ENCODE peak calls at places on chromosomes 6 and 20, in five cellular contexts. H is H1, Q is H9, G is mesenchymal stem cell, A is trophoblast cell. L is an unnamed sample.

GRCh38 chr20:49979030-49979832 is 3.5 kb upstream of the SNAI1 start:
- DNase-seq in H (peak), A (no peak), Q (peak), G (peak), L (peak)

GRCh38 chr6:54266400-54266923 is 41.8 kb upstream of the TINAG start:
- DNase-seq in G (no peak), H (no peak), Q (peak), A (no peak), L (no peak)

GRCh38 chr20:35627121-35627520 is 11.5 kb downstream of the SPAG4 start:
- DNase-seq in A (no peak), H (no peak), G (no peak), Q (no peak), L (no peak)

GRCh38 chr20:25485872-25486271 is 78.4 kb downstream of the GINS1 start:
- DNase-seq in H (no peak), G (no peak), A (no peak), Q (no peak), L (no peak)

GRCh38 chr6:26311012-26311384 is 54.0 kb upstream of the BTN3A2 start:
- DNase-seq in Q (no peak), H (peak), G (peak), A (no peak), L (no peak)

GRCh38 chr6:19866900-19867627 is 29.9 kb downstream of the ID4 start:
- DNase-seq in A (no peak), G (peak), Q (no peak), H (no peak), L (no peak)

GRCh38 chr6:157834549-157834948 is 11.5 kb downstream of the SNX9 start:
- DNase-seq in H (no peak), Q (no peak), G (no peak), A (no peak), L (no peak)

GRCh38 chr6:150717419-150717818 is 117.7 kb downstream of the PLEKHG1 start:
- DNase-seq in G (no peak), A (peak), Q (peak), H (no peak), L (no peak)

GRCh38 chr6:36052092-36052491 is 24.5 kb downstream of the MAPK14 start:
- DNase-seq in H (no peak), Q (no peak), G (no peak), A (no peak), L (no peak)

GRCh38 chr6:137357948-137358266 is 136.3 kb downstream of the OLIG3 start:
- DNase-seq in Q (no peak), H (no peak), G (no peak), A (no peak), L (no peak)

GRCh38 chr6:127177030-127177928 is 58.8 kb downstream of the RSPO3 start:
- DNase-seq in A (no peak), Q (no peak), G (peak), H (no peak), L (no peak)

GRCh38 chr6:110414669-110415296 is 592 bp downstream of the DDO start:
- DNase-seq in G (no peak), H (no peak), A (no peak), Q (no peak), L (no peak)

GRCh38 chr6:5736016-5736738 is 270.5 kb downstream of the NRN1 start:
- DNase-seq in Q (no peak), G (no peak), H (no peak), A (no peak), L (no peak)

GRCh38 chr6:71745525-71745924 is 140.8 kb upstream of the RIMS1 start:
- DNase-seq in Q (peak), G (no peak), H (no peak), A (no peak), L (no peak)

GRCh38 chr6:125154184-125155135 is 887 bp downstream of the TPD52L1 start:
- DNase-seq in G (peak), A (peak), Q (peak), H (peak), L (peak)

GRCh38 chr20:48180637-48181036 is 395.4 kb upstream of the SULF2 start:
- DNase-seq in H (no peak), G (peak), Q (no peak), A (no peak), L (no peak)

GRCh38 chr20:1874534-1875168 is 20.6 kb upstream of the SIRPA start:
- DNase-seq in A (no peak), G (no peak), Q (no peak), H (no peak), L (no peak)

GRCh38 chr20:676315-676937 is 824 bp upstream of the SCRT2 start:
- DNase-seq in Q (no peak), G (no peak), H (peak), A (no peak), L (no peak)

GRCh38 chr20:53103124-53103523 is 131.0 kb downstream of the TSHZ2 start:
- DNase-seq in A (no peak), H (no peak), Q (no peak), G (no peak), L (no peak)

GRCh38 chr20:62726276-62726675 is 17.6 kb downstream of the NTSR1 start:
- DNase-seq in G (no peak), A (no peak), H (no peak), Q (no peak), L (no peak)
- H4K91ac ChIP-seq in G (no peak), A (no peak), H (no peak), Q (no peak), L (no peak)

DNA sequence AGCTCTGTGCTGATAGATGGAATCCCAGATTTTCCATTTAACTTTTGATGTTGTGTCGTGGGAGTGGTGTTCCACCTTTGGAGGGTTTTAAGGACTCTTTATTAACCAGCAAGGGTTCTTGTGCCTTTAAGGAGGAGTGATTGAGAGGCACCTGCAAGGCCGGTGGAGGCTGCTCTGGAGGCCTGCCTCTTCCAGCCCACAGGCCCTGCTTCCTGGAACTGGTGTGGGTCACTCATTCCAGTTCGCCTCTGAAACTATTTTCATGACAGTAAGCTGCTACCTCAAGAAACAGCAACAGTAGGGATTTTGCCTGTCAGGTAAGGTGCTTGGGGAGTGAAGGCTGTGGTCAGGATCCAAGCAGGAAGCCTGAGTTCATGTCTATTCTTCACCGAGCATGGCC is 58.8 kb upstream of the APCDD1L start:
- DNase-seq in A (no peak), G (no peak), Q (no peak), H (no peak), L (no peak)
- H2BK12ac ChIP-seq in A (no peak), G (no peak), Q (no peak), H (no peak), L (no peak)

DNA sequence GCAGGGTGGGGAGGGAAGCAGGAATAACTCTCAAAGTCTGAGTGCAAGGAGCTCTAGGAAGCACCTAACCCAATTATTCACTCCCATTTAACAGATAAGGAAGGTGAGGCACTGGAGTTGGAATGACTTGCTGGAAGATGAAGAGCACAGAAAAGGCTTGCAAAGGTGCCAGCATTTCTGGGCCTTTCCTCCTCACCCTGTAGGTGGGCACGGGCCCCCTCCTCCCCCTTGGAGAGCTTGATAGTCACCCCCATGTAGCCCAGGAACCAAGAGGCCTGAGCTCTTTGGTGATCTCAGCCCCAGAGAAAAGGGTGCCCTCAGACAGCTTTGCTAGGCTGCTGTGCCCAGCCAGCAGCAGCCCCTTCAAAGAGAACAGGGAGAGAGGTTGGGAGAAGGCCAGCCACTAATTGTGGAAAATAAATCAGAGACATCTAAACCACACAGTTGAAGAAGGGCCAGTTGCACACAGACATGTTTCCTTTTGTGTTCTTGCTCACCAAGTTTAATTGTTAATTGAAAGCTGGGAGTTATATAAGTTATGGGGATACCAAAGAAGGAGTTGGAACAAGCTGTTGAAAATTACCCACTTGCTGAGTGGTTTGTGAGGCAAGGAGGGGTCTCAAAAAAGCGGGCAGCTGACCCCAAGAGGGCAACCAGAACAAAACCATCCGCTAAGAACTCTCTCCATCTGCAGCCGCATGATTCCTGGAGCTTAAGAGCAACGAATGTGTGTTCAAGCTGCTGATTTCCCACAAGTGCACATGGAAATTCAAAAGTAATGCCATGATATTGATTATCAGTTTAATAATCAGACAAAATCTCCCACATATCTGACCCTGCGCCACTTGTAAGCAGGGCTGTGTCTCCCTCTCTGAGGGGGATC is 77.0 kb downstream of the MRPL14 start:
- DNase-seq in A (no peak), H (no peak), G (peak), Q (no peak), L (no peak)
- H4K91ac ChIP-seq in A (peak), H (no peak), G (peak), Q (no peak), L (no peak)

GRCh38 chr6:22219916-22220315 is 76.9 kb downstream of the PRL start:
- DNase-seq in A (no peak), Q (no peak), G (no peak), H (no peak), L (no peak)

GRCh38 chr6:22218410-22218809 is 78.4 kb downstream of the PRL start:
- DNase-seq in H (no peak), A (no peak), Q (no peak), G (no peak), L (no peak)

GRCh38 chr6:22214314-22214713 is 82.5 kb downstream of the PRL start:
- DNase-seq in Q (no peak), A (no peak), G (no peak), H (no peak), L (no peak)
- H2BK12ac ChIP-seq in Q (no peak), A (no peak), G (no peak), H (no peak), L (no peak)